ENCODE peak calls at places on chromosome 17, in eight cellular contexts. One of them, this sample, is unnamed.

GRCh38 chr17:44209786-44210341 is 9.6 kb downstream of the UBTF start:
- DNase-seq in endodermal cell: no peak
- DNase-seq in tibial artery: no peak
- DNase-seq in neural progenitor cell: no peak
- DNase-seq in suprapubic skin: no peak
- DNase-seq in heart right ventricle: no peak
- DNase-seq in CD4-positive, alpha-beta memory T cell: no peak
- DNase-seq in PC-3: peak; percentile 76
- DNase-seq in this sample: no peak

GRCh38 chr17:83177611-83178532 is 98.5 kb downstream of the METRNL start:
- DNase-seq in heart right ventricle: no peak
- DNase-seq in neural progenitor cell: no peak
- DNase-seq in PC-3: no peak
- DNase-seq in endodermal cell: peak; percentile 42
- DNase-seq in tibial artery: no peak
- DNase-seq in CD4-positive, alpha-beta memory T cell: no peak
- DNase-seq in suprapubic skin: no peak
- DNase-seq in this sample: no peak

GRCh38 chr17:41340934-41341861 is 9.4 kb downstream of the KRT33A start:
- DNase-seq in CD4-positive, alpha-beta memory T cell: peak; percentile 80
- DNase-seq in endodermal cell: no peak
- DNase-seq in suprapubic skin: no peak
- DNase-seq in heart right ventricle: no peak
- DNase-seq in tibial artery: no peak
- DNase-seq in neural progenitor cell: no peak
- DNase-seq in PC-3: no peak
- DNase-seq in this sample: no peak

GRCh38 chr17:31256936-31257335 is 40.1 kb downstream of the OMG start:
- DNase-seq in neural progenitor cell: no peak
- DNase-seq in endodermal cell: no peak
- DNase-seq in PC-3: no peak
- DNase-seq in CD4-positive, alpha-beta memory T cell: no peak
- DNase-seq in suprapubic skin: no peak
- DNase-seq in tibial artery: no peak
- DNase-seq in heart right ventricle: no peak
- DNase-seq in this sample: no peak

GRCh38 chr17:42107597-42108576 is 4.6 kb downstream of the DHX58 start:
- DNase-seq in PC-3: no peak
- DNase-seq in neural progenitor cell: peak; percentile 97
- DNase-seq in heart right ventricle: peak; percentile 56
- DNase-seq in suprapubic skin: no peak
- DNase-seq in endodermal cell: peak; percentile 100
- DNase-seq in CD4-positive, alpha-beta memory T cell: peak; percentile 87
- DNase-seq in tibial artery: peak; percentile 46
- DNase-seq in this sample: peak; percentile 65

GRCh38 chr17:42548070-42548837 is 4.5 kb upstream of the HSD17B1 start:
- DNase-seq in endodermal cell: peak; percentile 100
- DNase-seq in heart right ventricle: no peak
- DNase-seq in suprapubic skin: no peak
- DNase-seq in neural progenitor cell: peak; percentile 90
- DNase-seq in CD4-positive, alpha-beta memory T cell: peak; percentile 62
- DNase-seq in tibial artery: no peak
- DNase-seq in PC-3: peak; percentile 81
- DNase-seq in this sample: no peak

GRCh38 chr17:28370035-28370743 is at the start of gene VTN:
- DNase-seq in heart right ventricle: peak; percentile 63
- DNase-seq in neural progenitor cell: peak; percentile 84
- DNase-seq in tibial artery: peak; percentile 38
- DNase-seq in endodermal cell: peak; percentile 96
- DNase-seq in suprapubic skin: no peak
- DNase-seq in CD4-positive, alpha-beta memory T cell: no peak
- DNase-seq in PC-3: no peak
- DNase-seq in this sample: no peak

GRCh38 chr17:68085751-68086445 is 50.4 kb downstream of the KPNA2 start:
- DNase-seq in neural progenitor cell: peak; percentile 16
- DNase-seq in PC-3: no peak
- DNase-seq in CD4-positive, alpha-beta memory T cell: peak; percentile 26
- DNase-seq in suprapubic skin: peak; percentile 26
- DNase-seq in tibial artery: no peak
- DNase-seq in endodermal cell: no peak
- DNase-seq in heart right ventricle: no peak
- DNase-seq in this sample: no peak

GRCh38 chr17:82925336-82925735 is 85.5 kb upstream of the ZNF750 start:
- DNase-seq in PC-3: no peak
- DNase-seq in CD4-positive, alpha-beta memory T cell: no peak
- DNase-seq in heart right ventricle: no peak
- DNase-seq in neural progenitor cell: no peak
- DNase-seq in tibial artery: no peak
- DNase-seq in suprapubic skin: no peak
- DNase-seq in endodermal cell: no peak
- DNase-seq in this sample: no peak

GRCh38 chr17:65560628-65561371 is 648 bp downstream of the AXIN2 start:
- DNase-seq in suprapubic skin: peak; percentile 92
- DNase-seq in heart right ventricle: peak; percentile 85
- DNase-seq in tibial artery: peak; percentile 87
- DNase-seq in neural progenitor cell: peak; percentile 98
- DNase-seq in PC-3: peak; percentile 88
- DNase-seq in CD4-positive, alpha-beta memory T cell: peak; percentile 77
- DNase-seq in endodermal cell: peak; percentile 97
- DNase-seq in this sample: peak; percentile 31

GRCh38 chr17:79985361-79985760 is 50.3 kb downstream of the TBC1D16 start:
- DNase-seq in CD4-positive, alpha-beta memory T cell: no peak
- DNase-seq in neural progenitor cell: no peak
- DNase-seq in suprapubic skin: no peak
- DNase-seq in heart right ventricle: no peak
- DNase-seq in PC-3: no peak
- DNase-seq in tibial artery: no peak
- DNase-seq in endodermal cell: peak; percentile 38
- DNase-seq in this sample: no peak

GRCh38 chr17:76179496-76180467 is 38.7 kb upstream of the FOXJ1 start:
- DNase-seq in suprapubic skin: no peak
- DNase-seq in PC-3: peak; percentile 47
- DNase-seq in tibial artery: no peak
- DNase-seq in CD4-positive, alpha-beta memory T cell: peak; percentile 63
- DNase-seq in neural progenitor cell: no peak
- DNase-seq in endodermal cell: no peak
- DNase-seq in heart right ventricle: no peak
- DNase-seq in this sample: no peak

GRCh38 chr17:34542700-34543336 is 36.6 kb upstream of the TMEM132E start:
- DNase-seq in CD4-positive, alpha-beta memory T cell: peak; percentile 52
- DNase-seq in tibial artery: no peak
- DNase-seq in endodermal cell: peak; percentile 90
- DNase-seq in suprapubic skin: no peak
- DNase-seq in heart right ventricle: peak; percentile 18
- DNase-seq in PC-3: peak; percentile 48
- DNase-seq in neural progenitor cell: peak; percentile 44
- DNase-seq in this sample: peak; percentile 0

GRCh38 chr17:27651411-27652345 is 20.7 kb downstream of the LGALS9 start:
- DNase-seq in CD4-positive, alpha-beta memory T cell: peak; percentile 63
- DNase-seq in neural progenitor cell: peak; percentile 60
- DNase-seq in tibial artery: peak; percentile 50
- DNase-seq in heart right ventricle: peak; percentile 67
- DNase-seq in PC-3: peak; percentile 61
- DNase-seq in suprapubic skin: no peak
- DNase-seq in endodermal cell: peak; percentile 91
- DNase-seq in this sample: no peak

GRCh38 chr17:75366432-75366831 is 39.0 kb downstream of the GRB2 start:
- DNase-seq in suprapubic skin: no peak
- DNase-seq in CD4-positive, alpha-beta memory T cell: no peak
- DNase-seq in heart right ventricle: no peak
- DNase-seq in tibial artery: no peak
- DNase-seq in endodermal cell: no peak
- DNase-seq in neural progenitor cell: no peak
- DNase-seq in PC-3: no peak
- DNase-seq in this sample: no peak

GRCh38 chr17:66779186-66779585 is 55.7 kb upstream of the CACNG5 start:
- DNase-seq in heart right ventricle: no peak
- DNase-seq in endodermal cell: peak; percentile 42
- DNase-seq in CD4-positive, alpha-beta memory T cell: no peak
- DNase-seq in PC-3: no peak
- DNase-seq in suprapubic skin: peak; percentile 29
- DNase-seq in tibial artery: no peak
- DNase-seq in neural progenitor cell: no peak
- DNase-seq in this sample: no peak

GRCh38 chr17:67528751-67529436 is 151.8 kb downstream of the PITPNC1 start:
- DNase-seq in endodermal cell: peak; percentile 94
- DNase-seq in heart right ventricle: peak; percentile 74
- DNase-seq in suprapubic skin: peak; percentile 80
- DNase-seq in tibial artery: peak; percentile 71
- DNase-seq in neural progenitor cell: peak; percentile 84
- DNase-seq in CD4-positive, alpha-beta memory T cell: no peak
- DNase-seq in PC-3: peak; percentile 27
- DNase-seq in this sample: no peak

GRCh38 chr17:21189361-21189760 is 24.6 kb downstream of the TMEM11 start:
- DNase-seq in tibial artery: no peak
- DNase-seq in heart right ventricle: no peak
- DNase-seq in CD4-positive, alpha-beta memory T cell: no peak
- DNase-seq in neural progenitor cell: no peak
- DNase-seq in PC-3: no peak
- DNase-seq in suprapubic skin: no peak
- DNase-seq in endodermal cell: no peak
- DNase-seq in this sample: no peak

GRCh38 chr17:19991252-19991885 is 13.7 kb upstream of the AKAP10 start:
- DNase-seq in CD4-positive, alpha-beta memory T cell: no peak
- DNase-seq in neural progenitor cell: no peak
- DNase-seq in suprapubic skin: no peak
- DNase-seq in PC-3: peak; percentile 22
- DNase-seq in tibial artery: no peak
- DNase-seq in heart right ventricle: no peak
- DNase-seq in endodermal cell: peak; percentile 44
- DNase-seq in this sample: peak; percentile 13

GRCh38 chr17:14303343-14304221 is 2.7 kb downstream of the HS3ST3B1 start:
- DNase-seq in tibial artery: no peak
- DNase-seq in heart right ventricle: no peak
- DNase-seq in endodermal cell: peak; percentile 84
- DNase-seq in CD4-positive, alpha-beta memory T cell: peak; percentile 62
- DNase-seq in PC-3: no peak
- DNase-seq in suprapubic skin: no peak
- DNase-seq in neural progenitor cell: peak; percentile 62
- DNase-seq in this sample: no peak

GRCh38 chr17:32518856-32519768 is 32.3 kb downstream of the CDK5R1 start:
- DNase-seq in endodermal cell: peak; percentile 97
- DNase-seq in CD4-positive, alpha-beta memory T cell: peak; percentile 56
- DNase-seq in tibial artery: no peak
- DNase-seq in neural progenitor cell: peak; percentile 98
- DNase-seq in heart right ventricle: peak; percentile 41
- DNase-seq in PC-3: peak; percentile 52
- DNase-seq in suprapubic skin: no peak
- DNase-seq in this sample: no peak

GRCh38 chr17:41624208-41625101 is at the start of gene KRT17:
- DNase-seq in CD4-positive, alpha-beta memory T cell: no peak
- DNase-seq in endodermal cell: peak; percentile 69
- DNase-seq in suprapubic skin: peak; percentile 75
- DNase-seq in tibial artery: no peak
- DNase-seq in heart right ventricle: no peak
- DNase-seq in neural progenitor cell: no peak
- DNase-seq in PC-3: peak; percentile 46
- DNase-seq in this sample: no peak

GRCh38 chr17:78345791-78346494 is 13.9 kb downstream of the SOCS3 start:
- DNase-seq in heart right ventricle: no peak
- DNase-seq in tibial artery: no peak
- DNase-seq in CD4-positive, alpha-beta memory T cell: no peak
- DNase-seq in PC-3: no peak
- DNase-seq in endodermal cell: no peak
- DNase-seq in neural progenitor cell: no peak
- DNase-seq in suprapubic skin: no peak
- DNase-seq in this sample: no peak
- H3K27ac ChIP-seq in heart right ventricle: peak overlapping the region; percentile 45
- H3K27ac ChIP-seq in tibial artery: no peak overlapping the region
- H3K27ac ChIP-seq in CD4-positive, alpha-beta memory T cell: no peak overlapping the region
- H3K27ac ChIP-seq in PC-3: no peak overlapping the region
- H3K27ac ChIP-seq in endodermal cell: no peak overlapping the region
- H3K27ac ChIP-seq in neural progenitor cell: no peak overlapping the region
- H3K27ac ChIP-seq in suprapubic skin: no peak overlapping the region
- H3K27ac ChIP-seq in this sample: no peak overlapping the region

GRCh38 chr17:45235071-45236001 is 13.7 kb downstream of the FMNL1 start:
- DNase-seq in neural progenitor cell: peak; percentile 90
- DNase-seq in suprapubic skin: peak; percentile 90
- DNase-seq in PC-3: peak; percentile 85
- DNase-seq in CD4-positive, alpha-beta memory T cell: peak; percentile 78
- DNase-seq in heart right ventricle: peak; percentile 70
- DNase-seq in tibial artery: peak; percentile 76
- DNase-seq in endodermal cell: peak; percentile 97
- DNase-seq in this sample: peak; percentile 18
- H3K27ac ChIP-seq in neural progenitor cell: no peak overlapping the region
- H3K27ac ChIP-seq in suprapubic skin: no peak overlapping the region
- H3K27ac ChIP-seq in PC-3: no peak overlapping the region
- H3K27ac ChIP-seq in CD4-positive, alpha-beta memory T cell: peak overlapping the region; percentile 57
- H3K27ac ChIP-seq in heart right ventricle: no peak overlapping the region
- H3K27ac ChIP-seq in tibial artery: no peak overlapping the region
- H3K27ac ChIP-seq in endodermal cell: no peak overlapping the region
- H3K27ac ChIP-seq in this sample: no peak overlapping the region

GRCh38 chr17:5378566-5379207 is 40.8 kb downstream of the NUP88 start:
- DNase-seq in neural progenitor cell: no peak
- DNase-seq in suprapubic skin: no peak
- DNase-seq in heart right ventricle: no peak
- DNase-seq in CD4-positive, alpha-beta memory T cell: no peak
- DNase-seq in endodermal cell: no peak
- DNase-seq in tibial artery: no peak
- DNase-seq in PC-3: no peak
- DNase-seq in this sample: no peak

GRCh38 chr17:5379351-5380107 is 39.9 kb downstream of the NUP88 start:
- DNase-seq in CD4-positive, alpha-beta memory T cell: no peak
- DNase-seq in PC-3: no peak
- DNase-seq in heart right ventricle: no peak
- DNase-seq in tibial artery: no peak
- DNase-seq in neural progenitor cell: no peak
- DNase-seq in endodermal cell: no peak
- DNase-seq in suprapubic skin: no peak
- DNase-seq in this sample: no peak

GRCh38 chr17:5381542-5381941 is 37.9 kb downstream of the NUP88 start:
- DNase-seq in PC-3: peak; percentile 46
- DNase-seq in heart right ventricle: no peak
- DNase-seq in neural progenitor cell: no peak
- DNase-seq in suprapubic skin: no peak
- DNase-seq in endodermal cell: no peak
- DNase-seq in CD4-positive, alpha-beta memory T cell: no peak
- DNase-seq in tibial artery: no peak
- DNase-seq in this sample: no peak

GRCh38 chr17:5380491-5381135 is 38.8 kb downstream of the NUP88 start:
- DNase-seq in CD4-positive, alpha-beta memory T cell: no peak
- DNase-seq in neural progenitor cell: no peak
- DNase-seq in endodermal cell: no peak
- DNase-seq in PC-3: no peak
- DNase-seq in suprapubic skin: no peak
- DNase-seq in tibial artery: no peak
- DNase-seq in heart right ventricle: no peak
- DNase-seq in this sample: no peak
- H3K27ac ChIP-seq in CD4-positive, alpha-beta memory T cell: no peak overlapping the region
- H3K27ac ChIP-seq in neural progenitor cell: peak overlapping the region; percentile 46
- H3K27ac ChIP-seq in endodermal cell: no peak overlapping the region
- H3K27ac ChIP-seq in PC-3: no peak overlapping the region
- H3K27ac ChIP-seq in suprapubic skin: no peak overlapping the region
- H3K27ac ChIP-seq in tibial artery: no peak overlapping the region
- H3K27ac ChIP-seq in heart right ventricle: no peak overlapping the region
- H3K27ac ChIP-seq in this sample: no peak overlapping the region

DNA sequence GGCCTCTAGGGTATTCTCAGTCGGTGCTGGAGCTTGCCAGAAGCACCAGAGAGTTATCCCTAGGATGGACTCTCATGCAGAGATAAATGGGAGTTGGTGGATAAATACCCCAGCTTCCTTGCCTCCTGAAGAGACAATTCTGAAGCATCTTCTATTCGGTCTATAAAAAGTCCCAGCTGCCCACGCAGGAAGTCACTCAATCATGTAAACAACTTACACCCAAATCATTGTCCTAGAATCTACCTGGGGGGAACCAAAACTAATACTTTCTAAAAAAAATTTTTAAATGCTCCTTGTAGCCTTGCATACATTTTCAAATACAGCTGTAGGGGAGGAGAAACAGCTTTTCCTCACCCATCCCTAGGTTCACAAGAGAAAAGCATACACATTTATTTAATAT is 66.6 kb upstream of the ELAC2 start:
- DNase-seq in endodermal cell: no peak
- DNase-seq in heart right ventricle: no peak
- DNase-seq in neural progenitor cell: no peak
- DNase-seq in PC-3: no peak
- DNase-seq in suprapubic skin: no peak
- DNase-seq in tibial artery: no peak
- DNase-seq in CD4-positive, alpha-beta memory T cell: no peak
- DNase-seq in this sample: no peak
- H3K27ac ChIP-seq in endodermal cell: no peak overlapping the region
- H3K27ac ChIP-seq in heart right ventricle: no peak overlapping the region
- H3K27ac ChIP-seq in neural progenitor cell: no peak overlapping the region
- H3K27ac ChIP-seq in PC-3: no peak overlapping the region
- H3K27ac ChIP-seq in suprapubic skin: no peak overlapping the region
- H3K27ac ChIP-seq in tibial artery: no peak overlapping the region
- H3K27ac ChIP-seq in CD4-positive, alpha-beta memory T cell: no peak overlapping the region
- H3K27ac ChIP-seq in this sample: no peak overlapping the region

This sample was measured in caudate nucleus.